ENCODE peak calls at places on chromosome 17, in six cellular contexts. One of them, this sample, is unnamed.

GRCh38 chr17:64599827-64600226 is 62.3 kb downstream of the SMURF2 start:
- DNase-seq in NCI-H748 treated with DMSO at 0.1 percent for 48 hours: no peak
- DNase-seq in GM04504: no peak
- DNase-seq in mesendoderm: no peak
- DNase-seq in AG04450: no peak
- DNase-seq in stimulated activated CD4-positive, alpha-beta T cell treated with anti-CD3 and anti-CD28 coated beads, Interleukin-4, amount 100 ng/mL, for 48 hours: no peak
- DNase-seq in this sample: no peak

GRCh38 chr17:15278381-15278780 is 13.3 kb upstream of the PMP22 start:
- DNase-seq in NCI-H748 treated with DMSO at 0.1 percent for 48 hours: no peak
- DNase-seq in mesendoderm: peak
- DNase-seq in AG04450: no peak
- DNase-seq in GM04504: no peak
- DNase-seq in stimulated activated CD4-positive, alpha-beta T cell treated with anti-CD3 and anti-CD28 coated beads, Interleukin-4, amount 100 ng/mL, for 48 hours: no peak
- DNase-seq in this sample: no peak

GRCh38 chr17:80316927-80317705 is 56.5 kb downstream of the RNF213 start:
- DNase-seq in stimulated activated CD4-positive, alpha-beta T cell treated with anti-CD3 and anti-CD28 coated beads, Interleukin-4, amount 100 ng/mL, for 48 hours: no peak
- DNase-seq in mesendoderm: no peak
- DNase-seq in NCI-H748 treated with DMSO at 0.1 percent for 48 hours: no peak
- DNase-seq in GM04504: no peak
- DNase-seq in AG04450: no peak
- DNase-seq in this sample: no peak

GRCh38 chr17:57861000-57861736 is 11.3 kb upstream of the MRPS23 start:
- DNase-seq in NCI-H748 treated with DMSO at 0.1 percent for 48 hours: peak
- DNase-seq in stimulated activated CD4-positive, alpha-beta T cell treated with anti-CD3 and anti-CD28 coated beads, Interleukin-4, amount 100 ng/mL, for 48 hours: no peak
- DNase-seq in AG04450: no peak
- DNase-seq in mesendoderm: peak
- DNase-seq in GM04504: no peak
- DNase-seq in this sample: no peak

GRCh38 chr17:58360664-58361063 is 8.7 kb upstream of the SUPT4H1 start:
- DNase-seq in AG04450: no peak
- DNase-seq in GM04504: no peak
- DNase-seq in stimulated activated CD4-positive, alpha-beta T cell treated with anti-CD3 and anti-CD28 coated beads, Interleukin-4, amount 100 ng/mL, for 48 hours: no peak
- DNase-seq in mesendoderm: no peak
- DNase-seq in NCI-H748 treated with DMSO at 0.1 percent for 48 hours: no peak
- DNase-seq in this sample: no peak

GRCh38 chr17:50171371-50172071 is 5.7 kb downstream of the SGCA start:
- DNase-seq in GM04504: no peak
- DNase-seq in mesendoderm: no peak
- DNase-seq in stimulated activated CD4-positive, alpha-beta T cell treated with anti-CD3 and anti-CD28 coated beads, Interleukin-4, amount 100 ng/mL, for 48 hours: no peak
- DNase-seq in NCI-H748 treated with DMSO at 0.1 percent for 48 hours: no peak
- DNase-seq in AG04450: no peak
- DNase-seq in this sample: no peak

GRCh38 chr17:45263477-45263860 is 1.6 kb upstream of the SPATA32 start:
- DNase-seq in stimulated activated CD4-positive, alpha-beta T cell treated with anti-CD3 and anti-CD28 coated beads, Interleukin-4, amount 100 ng/mL, for 48 hours: no peak
- DNase-seq in mesendoderm: no peak
- DNase-seq in NCI-H748 treated with DMSO at 0.1 percent for 48 hours: no peak
- DNase-seq in GM04504: no peak
- DNase-seq in AG04450: no peak
- DNase-seq in this sample: no peak

GRCh38 chr17:54968954-54969400 is 412 bp downstream of the STXBP4 start:
- DNase-seq in mesendoderm: no peak
- DNase-seq in stimulated activated CD4-positive, alpha-beta T cell treated with anti-CD3 and anti-CD28 coated beads, Interleukin-4, amount 100 ng/mL, for 48 hours: peak
- DNase-seq in GM04504: no peak
- DNase-seq in NCI-H748 treated with DMSO at 0.1 percent for 48 hours: peak
- DNase-seq in AG04450: no peak
- DNase-seq in this sample: no peak

GRCh38 chr17:34199932-34200534 is 55.1 kb upstream of the CCL2 start:
- DNase-seq in mesendoderm: peak
- DNase-seq in GM04504: peak
- DNase-seq in NCI-H748 treated with DMSO at 0.1 percent for 48 hours: peak
- DNase-seq in AG04450: peak
- DNase-seq in stimulated activated CD4-positive, alpha-beta T cell treated with anti-CD3 and anti-CD28 coated beads, Interleukin-4, amount 100 ng/mL, for 48 hours: peak
- DNase-seq in this sample: no peak

GRCh38 chr17:28684963-28685362 is 23.0 kb downstream of the SUPT6H start:
- DNase-seq in GM04504: peak
- DNase-seq in AG04450: no peak
- DNase-seq in mesendoderm: no peak
- DNase-seq in stimulated activated CD4-positive, alpha-beta T cell treated with anti-CD3 and anti-CD28 coated beads, Interleukin-4, amount 100 ng/mL, for 48 hours: no peak
- DNase-seq in NCI-H748 treated with DMSO at 0.1 percent for 48 hours: no peak
- DNase-seq in this sample: no peak

GRCh38 chr17:83171661-83172060 is 92.3 kb downstream of the METRNL start:
- DNase-seq in stimulated activated CD4-positive, alpha-beta T cell treated with anti-CD3 and anti-CD28 coated beads, Interleukin-4, amount 100 ng/mL, for 48 hours: no peak
- DNase-seq in mesendoderm: no peak
- DNase-seq in NCI-H748 treated with DMSO at 0.1 percent for 48 hours: no peak
- DNase-seq in GM04504: no peak
- DNase-seq in AG04450: no peak
- DNase-seq in this sample: no peak

GRCh38 chr17:48545022-48545376 is at the start of gene HOXB2:
- DNase-seq in mesendoderm: no peak
- DNase-seq in GM04504: no peak
- DNase-seq in stimulated activated CD4-positive, alpha-beta T cell treated with anti-CD3 and anti-CD28 coated beads, Interleukin-4, amount 100 ng/mL, for 48 hours: no peak
- DNase-seq in NCI-H748 treated with DMSO at 0.1 percent for 48 hours: peak
- DNase-seq in AG04450: no peak
- DNase-seq in this sample: no peak

GRCh38 chr17:43006639-43007551 is at the start of gene IFI35:
- DNase-seq in NCI-H748 treated with DMSO at 0.1 percent for 48 hours: peak
- DNase-seq in GM04504: peak
- DNase-seq in stimulated activated CD4-positive, alpha-beta T cell treated with anti-CD3 and anti-CD28 coated beads, Interleukin-4, amount 100 ng/mL, for 48 hours: peak
- DNase-seq in mesendoderm: peak
- DNase-seq in AG04450: peak
- DNase-seq in this sample: peak

GRCh38 chr17:35074711-35075707 is 11.5 kb upstream of the RFFL start:
- DNase-seq in NCI-H748 treated with DMSO at 0.1 percent for 48 hours: no peak
- DNase-seq in AG04450: no peak
- DNase-seq in stimulated activated CD4-positive, alpha-beta T cell treated with anti-CD3 and anti-CD28 coated beads, Interleukin-4, amount 100 ng/mL, for 48 hours: no peak
- DNase-seq in GM04504: no peak
- DNase-seq in mesendoderm: no peak
- DNase-seq in this sample: no peak

GRCh38 chr17:27523712-27524111 is 67.5 kb downstream of the KSR1 start:
- DNase-seq in mesendoderm: no peak
- DNase-seq in stimulated activated CD4-positive, alpha-beta T cell treated with anti-CD3 and anti-CD28 coated beads, Interleukin-4, amount 100 ng/mL, for 48 hours: no peak
- DNase-seq in GM04504: no peak
- DNase-seq in AG04450: no peak
- DNase-seq in NCI-H748 treated with DMSO at 0.1 percent for 48 hours: no peak
- DNase-seq in this sample: no peak

GRCh38 chr17:39167492-39167891 is 1.5 kb upstream of the ARL5C start:
- DNase-seq in AG04450: no peak
- DNase-seq in GM04504: no peak
- DNase-seq in mesendoderm: no peak
- DNase-seq in stimulated activated CD4-positive, alpha-beta T cell treated with anti-CD3 and anti-CD28 coated beads, Interleukin-4, amount 100 ng/mL, for 48 hours: no peak
- DNase-seq in NCI-H748 treated with DMSO at 0.1 percent for 48 hours: no peak
- DNase-seq in this sample: no peak

GRCh38 chr17:78951967-78952551 is 26.9 kb upstream of the TIMP2 start:
- DNase-seq in stimulated activated CD4-positive, alpha-beta T cell treated with anti-CD3 and anti-CD28 coated beads, Interleukin-4, amount 100 ng/mL, for 48 hours: no peak
- DNase-seq in AG04450: no peak
- DNase-seq in mesendoderm: no peak
- DNase-seq in GM04504: no peak
- DNase-seq in NCI-H748 treated with DMSO at 0.1 percent for 48 hours: no peak
- DNase-seq in this sample: no peak

GRCh38 chr17:29549169-29549935 is 17.5 kb downstream of the ABHD15 start:
- DNase-seq in GM04504: peak
- DNase-seq in mesendoderm: no peak
- DNase-seq in stimulated activated CD4-positive, alpha-beta T cell treated with anti-CD3 and anti-CD28 coated beads, Interleukin-4, amount 100 ng/mL, for 48 hours: no peak
- DNase-seq in NCI-H748 treated with DMSO at 0.1 percent for 48 hours: no peak
- DNase-seq in AG04450: no peak
- DNase-seq in this sample: no peak

GRCh38 chr17:50354776-50355175 is 8.8 kb downstream of the XYLT2 start:
- DNase-seq in GM04504: no peak
- DNase-seq in NCI-H748 treated with DMSO at 0.1 percent for 48 hours: no peak
- DNase-seq in AG04450: no peak
- DNase-seq in stimulated activated CD4-positive, alpha-beta T cell treated with anti-CD3 and anti-CD28 coated beads, Interleukin-4, amount 100 ng/mL, for 48 hours: no peak
- DNase-seq in mesendoderm: no peak
- DNase-seq in this sample: no peak

GRCh38 chr17:7560172-7561027 is 1.3 kb upstream of the SENP3 start:
- DNase-seq in stimulated activated CD4-positive, alpha-beta T cell treated with anti-CD3 and anti-CD28 coated beads, Interleukin-4, amount 100 ng/mL, for 48 hours: no peak
- DNase-seq in GM04504: no peak
- DNase-seq in NCI-H748 treated with DMSO at 0.1 percent for 48 hours: no peak
- DNase-seq in mesendoderm: peak
- DNase-seq in AG04450: no peak
- DNase-seq in this sample: no peak

GRCh38 chr17:3556239-3556904 is 1.2 kb downstream of the TRPV3 start:
- DNase-seq in stimulated activated CD4-positive, alpha-beta T cell treated with anti-CD3 and anti-CD28 coated beads, Interleukin-4, amount 100 ng/mL, for 48 hours: no peak
- DNase-seq in NCI-H748 treated with DMSO at 0.1 percent for 48 hours: no peak
- DNase-seq in GM04504: no peak
- DNase-seq in AG04450: no peak
- DNase-seq in mesendoderm: no peak
- DNase-seq in this sample: no peak

GRCh38 chr17:55734128-55734781 is 11.6 kb upstream of the TMEM100 start:
- DNase-seq in GM04504: no peak
- DNase-seq in mesendoderm: peak
- DNase-seq in NCI-H748 treated with DMSO at 0.1 percent for 48 hours: no peak
- DNase-seq in stimulated activated CD4-positive, alpha-beta T cell treated with anti-CD3 and anti-CD28 coated beads, Interleukin-4, amount 100 ng/mL, for 48 hours: peak
- DNase-seq in AG04450: no peak
- DNase-seq in this sample: no peak

GRCh38 chr17:40019140-40019991 is 4.1 kb downstream of the CSF3 start:
- DNase-seq in AG04450: peak
- DNase-seq in GM04504: no peak
- DNase-seq in stimulated activated CD4-positive, alpha-beta T cell treated with anti-CD3 and anti-CD28 coated beads, Interleukin-4, amount 100 ng/mL, for 48 hours: no peak
- DNase-seq in mesendoderm: peak
- DNase-seq in NCI-H748 treated with DMSO at 0.1 percent for 48 hours: no peak
- DNase-seq in this sample: peak

GRCh38 chr17:61567045-61567802 is 23.8 kb downstream of the NACA2 start:
- DNase-seq in stimulated activated CD4-positive, alpha-beta T cell treated with anti-CD3 and anti-CD28 coated beads, Interleukin-4, amount 100 ng/mL, for 48 hours: no peak
- DNase-seq in AG04450: no peak
- DNase-seq in NCI-H748 treated with DMSO at 0.1 percent for 48 hours: no peak
- DNase-seq in GM04504: no peak
- DNase-seq in mesendoderm: no peak
- DNase-seq in this sample: no peak

GRCh38 chr17:37701424-37702020 is 43.3 kb downstream of the HNF1B start:
- DNase-seq in mesendoderm: peak
- DNase-seq in NCI-H748 treated with DMSO at 0.1 percent for 48 hours: no peak
- DNase-seq in stimulated activated CD4-positive, alpha-beta T cell treated with anti-CD3 and anti-CD28 coated beads, Interleukin-4, amount 100 ng/mL, for 48 hours: peak
- DNase-seq in GM04504: no peak
- DNase-seq in AG04450: no peak
- DNase-seq in this sample: no peak

GRCh38 chr17:29344201-29344856 is 45.8 kb upstream of the TAOK1 start:
- DNase-seq in mesendoderm: no peak
- DNase-seq in GM04504: no peak
- DNase-seq in stimulated activated CD4-positive, alpha-beta T cell treated with anti-CD3 and anti-CD28 coated beads, Interleukin-4, amount 100 ng/mL, for 48 hours: no peak
- DNase-seq in AG04450: no peak
- DNase-seq in NCI-H748 treated with DMSO at 0.1 percent for 48 hours: no peak
- DNase-seq in this sample: no peak